ENCODE peak calls at places on chromosomes 11 and 22, in ten cellular contexts. D is psoas muscle, M is astrocyte, W is left ventricle myocardium inferior, Z is upper lobe of right lung, G is PC-9, V is pancreas, N is AG10803, J is stomach, F is lower leg skin. U is an unnamed sample.

GRCh38 chr11:17743026-17743807 is 8.6 kb downstream of the KCNC1 start:
- DNase-seq in D (peak), M (no peak), W (no peak), Z (peak), G (no peak), V (no peak), N (no peak), J (no peak), F (no peak), U (no peak)

GRCh38 chr11:12902784-12903491 is 106.2 kb upstream of the RASSF10 start:
- DNase-seq in D (no peak), M (no peak), W (no peak), Z (no peak), G (no peak), V (no peak), N (no peak), J (no peak), F (no peak), U (no peak)

GRCh38 chr22:29695129-29695926 is 24.5 kb upstream of the CABP7 start:
- DNase-seq in D (peak), M (no peak), W (no peak), Z (no peak), G (no peak), V (no peak), N (no peak), J (no peak), F (peak), U (no peak)

GRCh38 chr11:9138612-9139579 is 47.5 kb upstream of the SCUBE2 start:
- DNase-seq in D (no peak), M (peak), W (no peak), Z (no peak), G (peak), V (peak), N (peak), J (peak), F (no peak), U (peak)

GRCh38 chr11:75200051-75200450 is 40.5 kb upstream of the TPBGL start:
- DNase-seq in D (peak), M (no peak), W (peak), Z (peak), G (no peak), V (no peak), N (no peak), J (no peak), F (peak), U (no peak)

GRCh38 chr22:31075961-31076360 is 5.2 kb upstream of the SMTN start:
- DNase-seq in D (peak), M (no peak), W (peak), Z (peak), G (no peak), V (peak), N (peak), J (peak), F (peak), U (peak)

GRCh38 chr11:35247428-35247827 is 108.5 kb downstream of the CD44 start:
- DNase-seq in D (no peak), M (no peak), W (no peak), Z (no peak), G (no peak), V (no peak), N (no peak), J (peak), F (no peak), U (no peak)

GRCh38 chr11:19276859-19277808 is 36.4 kb upstream of the E2F8 start:
- DNase-seq in D (no peak), M (no peak), W (no peak), Z (no peak), G (peak), V (no peak), N (no peak), J (peak), F (no peak), U (no peak)

GRCh38 chr22:38350444-38351359 is 33.5 kb upstream of the CSNK1E start:
- DNase-seq in D (no peak), M (no peak), W (no peak), Z (peak), G (no peak), V (peak), N (no peak), J (peak), F (peak), U (no peak)

GRCh38 chr11:28739489-28740280 is 631.5 kb downstream of the METTL15 start:
- DNase-seq in D (no peak), M (no peak), W (no peak), Z (no peak), G (no peak), V (no peak), N (no peak), J (no peak), F (no peak), U (no peak)

GRCh38 chr22:33544707-33545106 is 375.6 kb downstream of the LARGE1 start:
- DNase-seq in D (no peak), M (peak), W (no peak), Z (no peak), G (no peak), V (no peak), N (peak), J (no peak), F (no peak), U (peak)

GRCh38 chr11:111846640-111847039 is 24.7 kb downstream of the ALG9 start:
- DNase-seq in D (no peak), M (peak), W (no peak), Z (no peak), G (peak), V (no peak), N (peak), J (no peak), F (no peak), U (peak)

DNA sequence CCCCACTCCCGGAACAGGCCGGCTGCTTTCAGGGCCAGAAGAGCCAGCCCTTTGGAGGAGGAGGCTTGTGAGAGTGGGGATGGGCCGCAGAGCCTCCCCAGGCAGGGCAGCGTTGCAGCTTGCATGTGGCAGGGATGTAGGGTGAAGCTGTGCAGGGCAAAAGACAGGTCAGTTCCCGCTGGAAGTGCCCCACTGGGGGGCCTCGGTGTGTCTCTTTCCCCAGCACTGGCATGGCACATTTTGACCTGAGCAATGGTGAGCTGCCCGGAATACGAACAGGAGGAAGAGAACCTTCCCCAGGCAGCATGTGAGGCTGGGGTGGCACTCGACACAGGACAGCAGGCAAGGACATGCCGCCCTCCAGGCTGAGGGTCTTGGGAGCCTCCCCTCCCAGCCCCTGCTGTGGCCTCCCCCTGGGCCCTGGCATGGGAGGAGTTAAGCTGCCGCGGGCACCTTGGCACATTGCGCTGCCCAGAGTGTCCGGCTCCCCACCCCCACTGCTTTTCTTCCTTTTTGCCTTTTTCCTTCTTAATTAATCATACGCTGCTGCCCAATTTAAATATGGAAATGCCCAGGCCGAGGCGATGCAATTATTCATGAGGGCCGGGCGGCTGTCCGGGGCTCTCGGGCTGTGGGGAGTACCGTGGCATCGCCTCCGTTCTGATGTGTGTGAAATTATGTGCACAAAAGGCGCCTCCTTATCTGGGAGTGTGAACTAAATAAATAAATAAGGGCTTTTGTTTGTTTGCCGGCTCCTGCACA is 76.0 kb upstream of the WNT7B start:
- DNase-seq in D (peak), M (peak), W (peak), Z (peak), G (peak), V (peak), N (peak), J (peak), F (peak), U (peak)
- H3K4me3 ChIP-seq in D (peak), M (peak), W (peak), Z (peak), G (peak), V (peak), N (peak), J (peak), F (peak), U (peak)

GRCh38 chr11:82536706-82537105 is 197.0 kb downstream of the FAM181B start:
- DNase-seq in D (no peak), M (no peak), W (no peak), Z (no peak), G (no peak), V (no peak), N (no peak), J (no peak), F (no peak), U (no peak)

GRCh38 chr11:82539669-82540068 is 194.0 kb downstream of the FAM181B start:
- DNase-seq in D (no peak), M (no peak), W (no peak), Z (no peak), G (no peak), V (no peak), N (no peak), J (no peak), F (no peak), U (no peak)

DNA sequence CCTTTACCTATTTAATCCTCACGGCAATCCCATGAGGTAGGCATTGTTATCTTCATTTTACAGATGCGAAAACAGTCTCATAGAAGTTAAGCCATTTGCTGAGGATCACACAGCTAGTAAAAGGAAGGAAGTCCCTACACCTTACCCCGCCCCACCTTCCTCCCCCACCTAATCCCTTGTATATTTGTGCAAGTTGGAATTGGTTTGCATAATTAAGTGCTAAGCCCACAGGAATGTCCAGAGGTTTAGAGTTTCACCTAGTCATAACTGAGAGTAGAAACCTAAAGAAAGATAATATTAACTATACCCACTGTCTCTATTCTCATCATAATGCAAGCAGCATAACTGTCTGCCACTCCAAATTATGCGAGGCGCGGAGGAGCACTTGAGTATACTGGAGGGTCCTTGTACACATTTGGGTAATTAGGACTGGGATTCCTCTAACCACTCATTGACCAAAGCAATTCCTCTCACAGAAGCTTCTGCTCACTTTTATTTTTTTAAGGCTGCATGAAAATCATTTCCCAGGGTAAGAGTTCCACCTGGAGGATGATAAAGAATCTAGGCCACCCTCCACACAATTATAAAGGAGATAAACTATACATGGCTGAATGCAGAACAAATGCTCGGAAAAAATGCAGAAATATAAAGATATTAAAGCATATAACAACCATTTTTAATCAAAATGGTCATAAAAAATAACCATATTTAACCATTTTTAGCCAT is 199.9 kb downstream of the FAM181B start:
- DNase-seq in D (no peak), M (no peak), W (no peak), Z (no peak), G (no peak), V (no peak), N (no peak), J (no peak), F (no peak), U (no peak)
- TF ChIP-seq CTCF in D (no peak), M (no peak), W (no peak), Z (peak), G (no peak), V (no peak), N (no peak), J (no peak), F (no peak), U (no peak)

GRCh38 chr22:46054091-46054877 is 77.3 kb upstream of the WNT7B start:
- DNase-seq in D (peak), M (peak), W (peak), Z (no peak), G (no peak), V (peak), N (peak), J (peak), F (peak), U (peak)
- H3K4me3 ChIP-seq in D (peak), M (peak), W (peak), Z (peak), G (peak), V (peak), N (peak), J (peak), F (peak), U (peak)

DNA sequence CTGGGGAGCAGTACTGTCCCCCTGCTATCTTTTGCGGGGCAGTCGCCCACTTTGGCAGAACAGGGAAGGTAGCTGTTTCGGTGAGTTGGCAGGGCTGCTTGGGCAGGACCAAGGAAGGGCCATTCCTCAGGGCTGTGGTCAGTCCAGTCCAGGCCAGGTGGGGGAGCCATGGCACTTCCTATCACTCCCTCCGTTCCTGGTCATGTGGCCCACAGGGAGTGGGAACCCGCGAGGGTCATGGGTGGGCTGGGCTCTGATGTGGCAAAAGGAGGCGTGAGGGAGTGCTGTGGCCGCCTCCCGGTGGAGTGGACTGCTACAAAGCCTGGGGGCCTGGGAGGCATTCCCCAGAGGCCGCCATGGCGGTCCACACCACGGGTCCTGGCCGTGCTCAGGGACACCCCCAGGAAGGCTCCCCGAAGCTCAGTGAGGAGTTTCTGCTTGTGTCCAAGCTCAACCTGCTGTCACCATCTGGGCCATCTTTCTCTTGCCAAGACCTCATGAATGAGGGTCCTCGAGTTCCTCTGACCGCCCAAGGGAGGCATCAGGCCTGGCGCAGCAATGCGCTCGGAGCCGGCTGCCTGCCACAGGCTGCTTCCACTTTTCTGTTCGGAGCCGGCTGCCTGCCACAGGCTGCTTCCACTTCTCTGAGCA is 11.9 kb downstream of the CHID1 start:
- DNase-seq in D (peak), M (no peak), W (no peak), Z (no peak), G (peak), V (no peak), N (no peak), J (no peak), F (no peak), U (peak)
- TF ChIP-seq CTCF in D (no peak), M (peak), W (peak), Z (peak), G (peak), V (no peak), N (peak), J (no peak), F (no peak), U (peak)

GRCh38 chr22:45007946-45008852 is 1.6 kb downstream of the PHF21B start:
- DNase-seq in D (no peak), M (no peak), W (no peak), Z (no peak), G (no peak), V (no peak), N (no peak), J (no peak), F (no peak), U (no peak)

GRCh38 chr22:45007247-45007945 is 2.4 kb downstream of the PHF21B start:
- DNase-seq in D (no peak), M (peak), W (no peak), Z (no peak), G (no peak), V (peak), N (no peak), J (no peak), F (no peak), U (no peak)

GRCh38 chr22:45006873-45007246 is 2.9 kb downstream of the PHF21B start:
- DNase-seq in D (no peak), M (no peak), W (peak), Z (no peak), G (no peak), V (no peak), N (no peak), J (no peak), F (no peak), U (no peak)

GRCh38 chr22:45008853-45009751 is 703 bp downstream of the PHF21B start:
- DNase-seq in D (no peak), M (no peak), W (no peak), Z (no peak), G (no peak), V (no peak), N (no peak), J (no peak), F (no peak), U (no peak)

GRCh38 chr22:45006101-45006872 is 3.5 kb downstream of the PHF21B start:
- DNase-seq in D (no peak), M (no peak), W (no peak), Z (no peak), G (no peak), V (no peak), N (no peak), J (no peak), F (no peak), U (no peak)
- H3K4me3 ChIP-seq in D (peak), M (peak), W (peak), Z (peak), G (no peak), V (peak), N (no peak), J (peak), F (no peak), U (no peak)

DNA sequence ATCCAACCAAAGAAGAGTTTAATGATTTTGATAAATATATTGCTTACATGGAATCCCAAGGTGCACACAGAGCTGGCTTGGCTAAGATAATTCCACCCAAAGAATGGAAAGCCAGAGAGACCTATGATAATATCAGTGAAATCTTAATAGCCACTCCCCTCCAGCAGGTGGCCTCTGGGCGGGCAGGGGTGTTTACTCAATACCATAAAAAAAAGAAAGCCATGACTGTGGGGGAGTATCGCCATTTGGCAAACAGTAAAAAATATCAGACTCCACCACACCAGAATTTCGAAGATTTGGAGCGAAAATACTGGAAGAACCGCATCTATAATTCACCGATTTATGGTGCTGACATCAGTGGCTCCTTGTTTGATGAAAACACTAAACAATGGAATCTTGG is 23.9 kb downstream of the KDM4D start:
- DNase-seq in D (no peak), M (no peak), W (no peak), Z (no peak), G (no peak), V (no peak), N (no peak), J (no peak), F (no peak), U (no peak)
- TF ChIP-seq CTCF in D (no peak), M (peak), W (no peak), Z (no peak), G (peak), V (no peak), N (no peak), J (no peak), F (no peak), U (peak)

U was measured in fibroblast of the aortic adventitia.